ENCODE peak calls at places on chromosome 22, in six cellular contexts. M is A549, P is endothelial cell of umbilical vein, K is HepG2, E is K562, J is GM12878. I is an unnamed sample.

GRCh38 chr22:41382610-41383009 is 868 bp downstream of the TEF start:
- DNase-seq in M (no peak), P (no peak), K (no peak), E (no peak), J (no peak), I (no peak)

GRCh38 chr22:35376728-35377472 is 4.0 kb upstream of the HMOX1 start:
- DNase-seq in M (peak; percentile 75), P (peak; percentile 99), K (peak; percentile 92), E (peak; percentile 95), J (peak; percentile 87), I (peak; percentile 99)

GRCh38 chr22:40116496-40117200 is 61.1 kb upstream of the TNRC6B start:
- DNase-seq in M (no peak), P (no peak), K (no peak), E (no peak), J (no peak), I (no peak)

GRCh38 chr22:49331878-49332277 is 495.8 kb downstream of the BRD1 start:
- DNase-seq in M (no peak), P (no peak), K (no peak), E (no peak), J (no peak), I (no peak)

GRCh38 chr22:42316988-42317387 is 46.5 kb upstream of the TCF20 start:
- DNase-seq in M (no peak), P (no peak), K (no peak), E (peak; percentile 51), J (no peak), I (peak; percentile 41)

GRCh38 chr22:30868663-30869385 is 99.8 kb downstream of the MORC2 start:
- DNase-seq in M (no peak), P (peak; percentile 64), K (no peak), E (no peak), J (no peak), I (no peak)

GRCh38 chr22:36184433-36185035 is 17.1 kb downstream of the APOL4 start:
- DNase-seq in M (no peak), P (peak; percentile 60), K (no peak), E (no peak), J (no peak), I (no peak)

GRCh38 chr22:50577697-50577986 is 585 bp downstream of the CPT1B start:
- DNase-seq in M (no peak), P (no peak), K (no peak), E (no peak), J (no peak), I (no peak)

GRCh38 chr22:26713823-26714449 is 56.5 kb downstream of the MIAT start:
- DNase-seq in M (no peak), P (peak; percentile 65), K (peak; percentile 5), E (no peak), J (no peak), I (no peak)

GRCh38 chr22:22086501-22087158 is 104.0 kb upstream of the TOP3B start:
- DNase-seq in M (no peak), P (no peak), K (no peak), E (no peak), J (no peak), I (no peak)

GRCh38 chr22:45224331-45224730 is 16.4 kb downstream of the KIAA0930 start:
- DNase-seq in M (no peak), P (no peak), K (no peak), E (no peak), J (no peak), I (no peak)

GRCh38 chr22:24147666-24148065 is 33.6 kb upstream of the SUSD2 start:
- DNase-seq in M (no peak), P (no peak), K (no peak), E (no peak), J (no peak), I (no peak)

GRCh38 chr22:44569516-44569915 is 71.5 kb upstream of the RTL6 start:
- DNase-seq in M (no peak), P (no peak), K (no peak), E (no peak), J (no peak), I (no peak)

GRCh38 chr22:41468381-41469217 is at the start of the genes ACO2 and PHF5A:
- DNase-seq in M (peak; percentile 92), P (peak; percentile 99), K (peak; percentile 96), E (peak; percentile 96), J (peak; percentile 98), I (peak; percentile 97)

GRCh38 chr22:35777335-35777975 is 59.8 kb downstream of the APOL5 start:
- DNase-seq in M (no peak), P (peak; percentile 64), K (no peak), E (no peak), J (no peak), I (no peak)

GRCh38 chr22:41833369-41834004 is 582 bp downstream of the SREBF2 start:
- DNase-seq in M (no peak), P (peak; percentile 43), K (no peak), E (peak; percentile 55), J (no peak), I (peak; percentile 61)

GRCh38 chr22:22742641-22743040 is 98.2 kb downstream of the GGTLC2 start:
- DNase-seq in M (no peak), P (no peak), K (no peak), E (no peak), J (no peak), I (no peak)

GRCh38 chr22:21984793-21985192 is 2.2 kb upstream of the TOP3B start:
- DNase-seq in M (no peak), P (peak; percentile 37), K (no peak), E (peak; percentile 98), J (no peak), I (peak; percentile 40)

DNA sequence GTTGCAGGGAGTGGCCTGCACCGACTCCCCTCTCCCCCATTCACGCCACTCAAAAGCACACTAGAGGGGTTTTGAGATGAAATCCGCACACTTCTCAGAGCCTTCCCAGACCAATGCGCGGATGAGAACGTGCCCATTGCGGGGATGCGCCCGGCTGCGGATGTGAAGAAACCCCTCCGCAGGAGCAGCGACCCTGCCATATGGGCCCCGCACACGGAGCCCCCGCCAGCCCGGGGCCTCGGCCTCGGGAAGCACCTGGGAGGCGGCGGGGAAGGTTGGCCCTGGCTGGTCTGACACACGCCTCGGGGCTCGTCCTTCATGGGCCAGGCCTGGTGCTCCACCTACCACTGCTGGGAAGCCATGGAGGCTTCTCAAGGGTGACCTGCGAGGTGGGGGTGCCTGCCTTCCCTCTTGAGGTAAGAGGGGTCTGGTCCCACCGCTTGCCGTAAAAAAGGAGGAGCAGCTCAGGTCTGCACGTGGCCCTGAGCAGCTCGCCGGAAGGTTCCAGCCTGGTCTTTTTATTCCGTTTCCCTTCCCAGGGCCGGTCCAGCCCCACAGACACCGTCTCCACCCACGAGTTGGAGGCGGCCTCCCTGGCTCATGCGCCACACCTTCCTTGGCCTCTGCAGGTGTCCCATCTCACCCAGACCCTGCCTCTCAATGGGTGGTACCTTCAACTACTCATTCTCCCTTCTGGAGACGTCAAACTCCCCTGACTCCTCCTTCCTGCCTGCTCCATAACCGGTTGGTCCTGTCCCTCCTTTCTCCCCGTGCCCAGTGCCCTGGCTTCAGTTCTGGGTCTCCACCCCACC is 39.4 kb downstream of the TRMU start:
- DNase-seq in M (no peak), P (no peak), K (no peak), E (no peak), J (no peak), I (no peak)
- TF ChIP-seq MAX in M (no peak), P (no peak), K (no peak), E (no peak), J (no peak), I (no peak)

GRCh38 chr22:38741576-38741975 is 14.2 kb downstream of the SUN2 start:
- DNase-seq in M (no peak), P (no peak), K (no peak), E (no peak), J (no peak), I (no peak)

GRCh38 chr22:38739300-38740055 is 16.3 kb downstream of the SUN2 start:
- DNase-seq in M (no peak), P (no peak), K (no peak), E (no peak), J (no peak), I (no peak)

GRCh38 chr22:38740116-38740723 is 15.6 kb downstream of the SUN2 start:
- DNase-seq in M (no peak), P (no peak), K (no peak), E (no peak), J (no peak), I (no peak)

GRCh38 chr22:38741166-38741565 is 14.6 kb downstream of the SUN2 start:
- DNase-seq in M (no peak), P (no peak), K (no peak), E (no peak), J (no peak), I (no peak)

GRCh38 chr22:38740754-38741153 is 15.0 kb downstream of the SUN2 start:
- DNase-seq in M (no peak), P (no peak), K (no peak), E (no peak), J (no peak), I (no peak)
- TF ChIP-seq MYC in M (no peak), P (no peak), K (no peak), E (no peak), J (no peak), I (no peak)

GRCh38 chr22:17063372-17064106 is 21.3 kb upstream of the IL17RA start:
- DNase-seq in M (no peak), P (peak; percentile 95), K (no peak), E (no peak), J (no peak), I (no peak)

GRCh38 chr22:17064498-17065100 is 20.2 kb upstream of the IL17RA start:
- DNase-seq in M (no peak), P (no peak), K (no peak), E (no peak), J (no peak), I (no peak)

GRCh38 chr22:17060126-17060525 is 24.7 kb upstream of the IL17RA start:
- DNase-seq in M (no peak), P (no peak), K (no peak), E (no peak), J (no peak), I (no peak)

GRCh38 chr22:17065433-17065832 is 19.4 kb upstream of the IL17RA start:
- DNase-seq in M (no peak), P (no peak), K (no peak), E (no peak), J (no peak), I (peak; percentile 33)
- TF ChIP-seq POLR2A in M (no peak), P (no peak), K (no peak), E (no peak), J (no peak), I (no peak)

GRCh38 chr22:29693151-29693550 is 26.7 kb upstream of the CABP7 start:
- DNase-seq in M (no peak), P (no peak), K (no peak), E (no peak), J (no peak), I (no peak)

GRCh38 chr22:29690481-29690880 is 29.3 kb upstream of the CABP7 start:
- DNase-seq in M (no peak), P (no peak), K (no peak), E (no peak), J (no peak), I (no peak)

GRCh38 chr22:29691636-29692326 is 28.0 kb upstream of the CABP7 start:
- DNase-seq in M (no peak), P (no peak), K (no peak), E (peak; percentile 8), J (no peak), I (no peak)

GRCh38 chr22:29693671-29694070 is 26.1 kb upstream of the CABP7 start:
- DNase-seq in M (no peak), P (no peak), K (no peak), E (no peak), J (no peak), I (no peak)

DNA sequence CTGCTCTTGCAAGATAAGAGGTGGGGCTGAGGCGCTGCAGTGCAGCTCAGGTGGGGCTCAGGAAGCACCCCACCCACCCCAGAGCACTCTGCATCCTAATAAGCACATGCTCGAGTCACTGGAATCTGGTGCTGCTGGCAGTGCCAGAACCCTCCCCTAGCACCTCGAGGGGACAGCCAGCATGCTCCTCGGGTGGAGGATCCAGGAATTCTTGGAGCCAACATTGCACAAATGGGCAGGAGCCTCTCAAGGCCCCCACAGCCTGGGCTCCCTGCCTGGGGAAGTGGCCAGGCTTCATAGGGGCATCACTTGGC is 27.5 kb upstream of the CABP7 start:
- DNase-seq in M (no peak), P (no peak), K (no peak), E (no peak), J (no peak), I (no peak)
- TF ChIP-seq MAX in M (no peak), P (no peak), K (no peak), E (no peak), J (no peak), I (no peak)